ENCODE peak calls at places on chromosomes 16 and 17, in six cellular contexts. G is lower leg skin; K is AG04450; D is CD8-positive, alpha-beta T cell; Z is lower lobe of right lung; P is A549. Y is an unnamed sample.

GRCh38 chr17:19508327-19508867 is 25.3 kb upstream of the SLC47A1 start:
- DNase-seq in Z (no peak), D (peak; percentile 34), G (no peak), P (no peak), K (no peak), Y (no peak)

GRCh38 chr16:23959069-23959800 is 123.5 kb downstream of the PRKCB start:
- DNase-seq in Z (no peak), D (no peak), K (no peak), G (peak; percentile 34), P (no peak), Y (no peak)

GRCh38 chr17:55154101-55154500 is 110.7 kb upstream of the HLF start:
- DNase-seq in Z (no peak), P (no peak), G (no peak), D (no peak), K (no peak), Y (no peak)

GRCh38 chr16:64172652-64173051 is 949.2 kb downstream of the CDH11 start:
- DNase-seq in P (no peak), D (no peak), Z (no peak), G (no peak), K (no peak), Y (no peak)

GRCh38 chr17:34635876-34636275 is 56.5 kb downstream of the TMEM132E start:
- DNase-seq in K (no peak), D (no peak), Z (peak; percentile 35), G (no peak), P (no peak), Y (no peak)

GRCh38 chr16:25045696-25046381 is 30.7 kb upstream of the ARHGAP17 start:
- DNase-seq in Z (no peak), G (no peak), D (no peak), P (peak; percentile 35), K (no peak), Y (no peak)

GRCh38 chr17:7855643-7856080 is 796 bp downstream of the TMEM88 start:
- DNase-seq in K (no peak), D (no peak), P (no peak), G (no peak), Z (no peak), Y (no peak)

GRCh38 chr17:64418506-64419339 is 28.1 kb upstream of the PECAM1 start:
- DNase-seq in K (peak; percentile 39), P (peak; percentile 75), Z (no peak), G (peak; percentile 73), D (no peak), Y (peak; percentile 51)

GRCh38 chr17:81512984-81513668 is 527 bp upstream of the ACTG1 start:
- DNase-seq in D (peak; percentile 46), P (peak; percentile 89), K (no peak), Z (peak; percentile 78), G (peak; percentile 94), Y (no peak)

GRCh38 chr16:85369741-85370528 is 243.2 kb upstream of the GSE1 start:
- DNase-seq in D (peak; percentile 23), G (peak; percentile 93), K (no peak), P (peak; percentile 33), Z (peak; percentile 79), Y (no peak)

GRCh38 chr17:11944587-11944986 is 52.7 kb downstream of the ZNF18 start:
- DNase-seq in P (peak; percentile 26), D (no peak), Z (no peak), G (no peak), K (no peak), Y (peak; percentile 11)

GRCh38 chr16:58733248-58733670 is 857 bp downstream of the GOT2 start:
- DNase-seq in G (no peak), Z (no peak), P (no peak), D (no peak), K (no peak), Y (no peak)

GRCh38 chr17:6392609-6393367 is 42.1 kb downstream of the AIPL1 start:
- DNase-seq in Z (no peak), D (no peak), P (no peak), K (no peak), G (no peak), Y (no peak)

GRCh38 chr16:30557950-30558788 is at the start of gene ZNF764:
- DNase-seq in Z (peak; percentile 99), K (peak; percentile 90), G (peak; percentile 99), D (peak; percentile 95), P (peak; percentile 99), Y (peak; percentile 91)

GRCh38 chr16:30558789-30559377 is 709 bp upstream of the ZNF764 start:
- DNase-seq in D (no peak), K (no peak), Z (no peak), G (no peak), P (no peak), Y (no peak)

GRCh38 chr16:30555848-30556473 is 2.2 kb downstream of the ZNF764 start:
- DNase-seq in P (no peak), K (no peak), D (no peak), G (no peak), Z (no peak), Y (no peak)

GRCh38 chr16:30559690-30560089 is 1.5 kb upstream of the ZNF764 start:
- DNase-seq in P (no peak), G (no peak), Z (no peak), K (no peak), D (no peak), Y (no peak)

DNA sequence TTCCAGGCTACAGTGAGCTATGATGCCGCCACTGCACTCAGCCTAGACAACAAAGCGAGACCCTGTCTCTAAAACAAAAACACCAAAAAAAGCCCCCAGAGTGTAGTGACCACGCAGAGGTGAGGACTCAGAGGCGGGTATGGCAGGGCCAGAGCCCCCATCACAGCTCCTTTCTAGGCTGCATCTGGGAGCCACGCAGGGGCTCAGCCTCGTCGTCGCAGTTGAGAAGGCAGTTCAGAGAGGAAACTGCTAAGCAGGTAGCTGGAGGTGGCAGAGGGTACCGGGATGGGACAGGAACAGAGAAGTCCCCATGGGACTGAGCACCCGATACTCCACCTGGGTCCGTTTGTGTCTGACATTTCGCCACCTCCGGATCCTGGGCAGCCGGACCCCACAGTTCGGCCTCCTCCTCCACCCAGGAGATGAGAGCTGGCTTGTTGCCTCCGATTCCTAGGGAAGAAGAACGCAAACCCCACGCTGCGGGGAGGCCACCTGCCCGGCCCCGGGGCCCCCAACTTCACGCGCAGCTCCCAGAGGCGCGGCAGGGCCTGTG is 701 bp downstream of the ZNF764 start:
- DNase-seq in Z (no peak), G (no peak), D (no peak), K (no peak), P (no peak), Y (no peak)
- TF ChIP-seq CTCF in Z (no peak), G (no peak), D (peak; percentile 42), K (no peak), P (no peak), Y (peak; percentile 3)

DNA sequence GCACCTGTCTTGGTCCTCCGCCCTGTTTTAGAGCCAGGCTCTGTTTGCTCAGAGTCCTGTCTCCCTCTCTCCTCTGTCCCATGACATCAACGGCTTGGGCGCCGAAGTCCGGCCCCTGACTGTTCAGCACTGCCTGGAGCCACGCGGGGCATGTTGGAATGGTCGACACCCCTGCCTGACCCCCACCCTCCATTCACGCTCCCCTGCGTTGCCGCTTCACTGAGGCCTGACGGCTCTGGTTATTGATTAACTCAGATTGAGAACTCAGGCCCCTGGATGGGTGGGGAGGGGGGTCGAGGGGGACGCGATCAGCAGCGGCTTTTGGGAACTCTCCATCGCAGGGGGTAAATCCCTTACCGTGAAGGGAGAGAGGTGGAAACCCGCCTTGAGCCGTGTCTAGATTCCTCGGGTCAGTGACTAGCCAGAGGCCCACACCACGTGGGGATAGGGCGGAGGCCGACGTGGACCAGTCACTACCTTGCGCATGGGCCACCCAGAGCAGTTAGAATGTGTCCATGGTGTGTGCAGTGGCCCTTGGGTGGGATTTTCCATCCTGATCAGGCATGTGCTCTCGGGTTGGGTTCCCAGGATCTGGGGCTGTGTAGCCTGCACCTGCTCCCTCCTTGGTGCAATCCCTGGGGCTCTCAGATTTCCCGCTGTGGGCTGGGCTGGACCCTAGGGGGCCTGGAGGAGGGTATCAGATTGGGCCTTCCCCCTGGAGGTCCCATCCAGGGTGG is 1.0 kb downstream of the SMTNL2 start:
- DNase-seq in P (no peak), G (no peak), K (no peak), Z (no peak), D (no peak), Y (no peak)
- H3K4me3 ChIP-seq in P (peak overlapping the region; percentile 49), G (no peak overlapping the region), K (no peak overlapping the region), Z (peak overlapping the region; percentile 59), D (no peak overlapping the region), Y (no peak overlapping the region)

GRCh38 chr16:70267516-70267915 is 15.8 kb upstream of the EXOSC6 start:
- DNase-seq in K (no peak), Z (no peak), D (no peak), P (peak; percentile 67), G (no peak), Y (no peak)
- TF ChIP-seq CTCF in K (peak; percentile 67), Z (peak; percentile 52), D (peak; percentile 42), P (peak; percentile 40), G (no peak), Y (peak; percentile 75)

GRCh38 chr16:10868089-10868488 is 8.9 kb upstream of the CIITA start:
- DNase-seq in P (no peak), G (no peak), Z (no peak), D (no peak), K (no peak), Y (no peak)
- H3K4me3 ChIP-seq in P (no peak overlapping the region), G (no peak overlapping the region), Z (peak overlapping the region; percentile 35), D (no peak overlapping the region), K (no peak overlapping the region), Y (no peak overlapping the region)

GRCh38 chr16:89164847-89165684 is 6.5 kb upstream of the CDH15 start:
- DNase-seq in D (no peak), K (no peak), P (no peak), G (no peak), Z (no peak), Y (no peak)
- TF ChIP-seq CTCF in D (no peak), K (no peak), P (no peak), G (no peak), Z (no peak), Y (no peak)

Y was measured in astrocyte of the cerebellum.